ENCODE peak calls at places on chromosomes 12 and 14, in eight cellular contexts. One of them, this sample, is unnamed.

GRCh38 chr12:89151536-89151935 is 200.8 kb downstream of the DUSP6 start:
- DNase-seq in SW 1271: no peak
- DNase-seq in fibroblast of villous mesenchyme: no peak
- DNase-seq in activated gamma-delta T cell: no peak
- DNase-seq in aorta: no peak
- DNase-seq in GM03348: no peak
- DNase-seq in AG09309: no peak
- DNase-seq in endothelial cell of umbilical vein: no peak
- DNase-seq in this sample: no peak

GRCh38 chr12:92431146-92431545 is 271.6 kb upstream of the PLEKHG7 start:
- DNase-seq in GM03348: no peak
- DNase-seq in AG09309: no peak
- DNase-seq in endothelial cell of umbilical vein: no peak
- DNase-seq in activated gamma-delta T cell: no peak
- DNase-seq in aorta: no peak
- DNase-seq in SW 1271: no peak
- DNase-seq in fibroblast of villous mesenchyme: no peak
- DNase-seq in this sample: no peak

GRCh38 chr14:46550836-46551235 is 100.7 kb downstream of the RPL10L start:
- DNase-seq in GM03348: no peak
- DNase-seq in endothelial cell of umbilical vein: no peak
- DNase-seq in AG09309: no peak
- DNase-seq in activated gamma-delta T cell: no peak
- DNase-seq in SW 1271: no peak
- DNase-seq in fibroblast of villous mesenchyme: no peak
- DNase-seq in aorta: no peak
- DNase-seq in this sample: no peak

GRCh38 chr12:48924617-48925217 is 575 bp downstream of the FKBP11 start:
- DNase-seq in SW 1271: no peak
- DNase-seq in activated gamma-delta T cell: peak
- DNase-seq in GM03348: peak
- DNase-seq in endothelial cell of umbilical vein: peak
- DNase-seq in aorta: peak
- DNase-seq in fibroblast of villous mesenchyme: peak
- DNase-seq in AG09309: no peak
- DNase-seq in this sample: no peak

GRCh38 chr14:74611672-74612345 is at the start of gene LTBP2:
- DNase-seq in SW 1271: no peak
- DNase-seq in aorta: no peak
- DNase-seq in AG09309: no peak
- DNase-seq in fibroblast of villous mesenchyme: peak
- DNase-seq in activated gamma-delta T cell: no peak
- DNase-seq in GM03348: peak
- DNase-seq in endothelial cell of umbilical vein: no peak
- DNase-seq in this sample: no peak

GRCh38 chr12:45357547-45358417 is 141.9 kb downstream of the ANO6 start:
- DNase-seq in AG09309: no peak
- DNase-seq in GM03348: peak
- DNase-seq in aorta: no peak
- DNase-seq in activated gamma-delta T cell: no peak
- DNase-seq in endothelial cell of umbilical vein: peak
- DNase-seq in fibroblast of villous mesenchyme: peak
- DNase-seq in SW 1271: no peak
- DNase-seq in this sample: peak

GRCh38 chr12:45348311-45348710 is 132.4 kb downstream of the ANO6 start:
- DNase-seq in fibroblast of villous mesenchyme: peak
- DNase-seq in endothelial cell of umbilical vein: no peak
- DNase-seq in aorta: no peak
- DNase-seq in GM03348: no peak
- DNase-seq in SW 1271: no peak
- DNase-seq in activated gamma-delta T cell: no peak
- DNase-seq in AG09309: no peak
- DNase-seq in this sample: no peak

GRCh38 chr12:55072093-55072492 is 52.3 kb downstream of the NEUROD4 start:
- DNase-seq in fibroblast of villous mesenchyme: no peak
- DNase-seq in AG09309: no peak
- DNase-seq in GM03348: peak
- DNase-seq in activated gamma-delta T cell: no peak
- DNase-seq in endothelial cell of umbilical vein: peak
- DNase-seq in aorta: no peak
- DNase-seq in SW 1271: no peak
- DNase-seq in this sample: peak

GRCh38 chr14:103259184-103259583 is 74.9 kb upstream of the EIF5 start:
- DNase-seq in AG09309: no peak
- DNase-seq in activated gamma-delta T cell: no peak
- DNase-seq in endothelial cell of umbilical vein: no peak
- DNase-seq in GM03348: no peak
- DNase-seq in fibroblast of villous mesenchyme: no peak
- DNase-seq in SW 1271: no peak
- DNase-seq in aorta: no peak
- DNase-seq in this sample: no peak

GRCh38 chr14:61620130-61620946 is 75.0 kb upstream of the HIF1A start:
- DNase-seq in AG09309: peak
- DNase-seq in fibroblast of villous mesenchyme: peak
- DNase-seq in activated gamma-delta T cell: no peak
- DNase-seq in endothelial cell of umbilical vein: peak
- DNase-seq in GM03348: peak
- DNase-seq in aorta: no peak
- DNase-seq in SW 1271: no peak
- DNase-seq in this sample: peak

GRCh38 chr12:6200266-6201198 is at the start of gene CD9:
- DNase-seq in AG09309: no peak
- DNase-seq in SW 1271: peak
- DNase-seq in endothelial cell of umbilical vein: peak
- DNase-seq in activated gamma-delta T cell: no peak
- DNase-seq in fibroblast of villous mesenchyme: peak
- DNase-seq in GM03348: peak
- DNase-seq in aorta: peak
- DNase-seq in this sample: no peak

GRCh38 chr12:1630827-1631591 is 2.0 kb downstream of the WNT5B start:
- DNase-seq in AG09309: no peak
- DNase-seq in aorta: no peak
- DNase-seq in fibroblast of villous mesenchyme: peak
- DNase-seq in GM03348: no peak
- DNase-seq in activated gamma-delta T cell: no peak
- DNase-seq in SW 1271: no peak
- DNase-seq in endothelial cell of umbilical vein: no peak
- DNase-seq in this sample: no peak

GRCh38 chr12:67842124-67842523 is 147.1 kb upstream of the IFNG-AS1 start:
- DNase-seq in activated gamma-delta T cell: no peak
- DNase-seq in aorta: no peak
- DNase-seq in GM03348: no peak
- DNase-seq in endothelial cell of umbilical vein: no peak
- DNase-seq in fibroblast of villous mesenchyme: no peak
- DNase-seq in AG09309: no peak
- DNase-seq in SW 1271: no peak
- DNase-seq in this sample: no peak

GRCh38 chr12:26692417-26692816 is 140.6 kb downstream of the ITPR2 start:
- DNase-seq in GM03348: no peak
- DNase-seq in aorta: no peak
- DNase-seq in activated gamma-delta T cell: no peak
- DNase-seq in endothelial cell of umbilical vein: no peak
- DNase-seq in fibroblast of villous mesenchyme: no peak
- DNase-seq in AG09309: no peak
- DNase-seq in SW 1271: no peak
- DNase-seq in this sample: no peak